ENCODE peak calls at places on chromosome 4, in five cellular contexts. I, Y, C, Z and F are unnamed samples.

GRCh38 chr4:48079972-48080391 is 54.1 kb downstream of the TXK start:
- DNase-seq in I (peak; percentile 68), Y (no peak), C (peak; percentile 37), Z (peak; percentile 46), F (no peak)

GRCh38 chr4:111433436-111433835 is 711.8 kb upstream of the FAM241A start:
- DNase-seq in I (no peak), Y (no peak), C (no peak), Z (no peak), F (no peak)

GRCh38 chr4:4271912-4272311 is 18.0 kb downstream of the LYAR start:
- DNase-seq in I (no peak), Y (no peak), C (no peak), Z (no peak), F (no peak)

GRCh38 chr4:113893546-113893945 is 85.9 kb downstream of the ARSJ start:
- DNase-seq in I (no peak), Y (no peak), C (no peak), Z (no peak), F (no peak)

GRCh38 chr4:138099385-138099784 is 142.8 kb downstream of the SLC7A11 start:
- DNase-seq in I (no peak), Y (no peak), C (no peak), Z (no peak), F (no peak)

GRCh38 chr4:40887690-40888089 is 137.9 kb downstream of the NSUN7 start:
- DNase-seq in I (peak; percentile 42), Y (no peak), C (peak; percentile 98), Z (no peak), F (no peak)

GRCh38 chr4:139282375-139283075 is 2.5 kb upstream of the MGARP start:
- DNase-seq in I (no peak), Y (no peak), C (no peak), Z (no peak), F (no peak)

GRCh38 chr4:129092636-129093172 is 635 bp downstream of the SCLT1 start:
- DNase-seq in I (peak; percentile 26), Y (no peak), C (peak; percentile 25), Z (no peak), F (no peak)

GRCh38 chr4:164894725-164895124 is 17.7 kb downstream of the APELA start:
- DNase-seq in I (no peak), Y (no peak), C (no peak), Z (no peak), F (no peak)

GRCh38 chr4:83855044-83855443 is 319.1 kb downstream of the GPAT3 start:
- DNase-seq in I (peak; percentile 96), Y (no peak), C (peak; percentile 91), Z (peak; percentile 35), F (no peak)

GRCh38 chr4:7103031-7103598 is 35.3 kb upstream of the GRPEL1 start:
- DNase-seq in I (peak; percentile 54), Y (peak; percentile 28), C (peak; percentile 71), Z (no peak), F (peak; percentile 71)

GRCh38 chr4:110508827-110509446 is 33.0 kb downstream of the ENPEP start:
- DNase-seq in I (peak; percentile 51), Y (no peak), C (peak; percentile 34), Z (no peak), F (no peak)

GRCh38 chr4:12118651-12119213 is 690.0 kb upstream of the HS3ST1 start:
- DNase-seq in I (no peak), Y (no peak), C (no peak), Z (no peak), F (no peak)

GRCh38 chr4:22237846-22238513 is 277.9 kb downstream of the ADGRA3 start:
- DNase-seq in I (peak; percentile 18), Y (no peak), C (no peak), Z (no peak), F (no peak)

GRCh38 chr4:128461300-128462103 is 173.9 kb upstream of the PGRMC2 start:
- DNase-seq in I (peak; percentile 91), Y (no peak), C (peak; percentile 75), Z (peak; percentile 46), F (no peak)

GRCh38 chr4:74038161-74039064 is at the start of gene CXCL3:
- DNase-seq in I (peak; percentile 61), Y (no peak), C (peak; percentile 84), Z (no peak), F (no peak)

GRCh38 chr4:29553842-29554241 is 1166.3 kb upstream of the PCDH7 start:
- DNase-seq in I (peak; percentile 67), Y (no peak), C (peak; percentile 22), Z (no peak), F (no peak)

GRCh38 chr4:128600996-128601857 is 208.3 kb upstream of the JADE1 start:
- DNase-seq in I (peak; percentile 100), Y (no peak), C (peak; percentile 97), Z (peak; percentile 82), F (no peak)